ENCODE peak calls at places on chromosomes 12 and 14, in ten cellular contexts. One of them, this sample, is unnamed.
A peak's percentile ranks its signal among the peaks of the same experiment; 100 is the strongest.

GRCh38 chr12:109503611-109504010 is 26.2 kb downstream of the UBE3B start:
- DNase-seq in HAP-1: peak; percentile 32
- DNase-seq in upper lobe of right lung: no peak
- DNase-seq in lower lobe of right lung: no peak
- DNase-seq in gastrocnemius medialis: no peak
- DNase-seq in tibial nerve: no peak
- DNase-seq in ascending aorta: no peak
- DNase-seq in left ventricle myocardium inferior: no peak
- DNase-seq in right cardiac atrium: no peak
- DNase-seq in CD8-positive, alpha-beta memory T cell: no peak
- DNase-seq in this sample: peak; percentile 76

GRCh38 chr12:6204533-6205143 is 4.4 kb downstream of the CD9 start:
- DNase-seq in HAP-1: peak; percentile 59
- DNase-seq in upper lobe of right lung: no peak
- DNase-seq in lower lobe of right lung: no peak
- DNase-seq in gastrocnemius medialis: no peak
- DNase-seq in tibial nerve: no peak
- DNase-seq in ascending aorta: no peak
- DNase-seq in left ventricle myocardium inferior: no peak
- DNase-seq in right cardiac atrium: peak; percentile 54
- DNase-seq in CD8-positive, alpha-beta memory T cell: no peak
- DNase-seq in this sample: peak; percentile 28

GRCh38 chr12:18323159-18323558 is 61.8 kb downstream of the PIK3C2G start:
- DNase-seq in HAP-1: no peak
- DNase-seq in upper lobe of right lung: no peak
- DNase-seq in lower lobe of right lung: no peak
- DNase-seq in gastrocnemius medialis: no peak
- DNase-seq in tibial nerve: no peak
- DNase-seq in ascending aorta: no peak
- DNase-seq in left ventricle myocardium inferior: no peak
- DNase-seq in right cardiac atrium: no peak
- DNase-seq in CD8-positive, alpha-beta memory T cell: no peak
- DNase-seq in this sample: no peak

GRCh38 chr14:73364559-73364958 is 93.8 kb downstream of the NUMB start:
- DNase-seq in HAP-1: no peak
- DNase-seq in upper lobe of right lung: no peak
- DNase-seq in lower lobe of right lung: no peak
- DNase-seq in gastrocnemius medialis: no peak
- DNase-seq in tibial nerve: no peak
- DNase-seq in ascending aorta: no peak
- DNase-seq in left ventricle myocardium inferior: no peak
- DNase-seq in right cardiac atrium: no peak
- DNase-seq in CD8-positive, alpha-beta memory T cell: no peak
- DNase-seq in this sample: no peak

GRCh38 chr12:85695316-85695715 is 140.9 kb downstream of the RASSF9 start:
- DNase-seq in HAP-1: no peak
- DNase-seq in upper lobe of right lung: no peak
- DNase-seq in lower lobe of right lung: no peak
- DNase-seq in gastrocnemius medialis: no peak
- DNase-seq in tibial nerve: no peak
- DNase-seq in ascending aorta: no peak
- DNase-seq in left ventricle myocardium inferior: no peak
- DNase-seq in right cardiac atrium: no peak
- DNase-seq in CD8-positive, alpha-beta memory T cell: no peak
- DNase-seq in this sample: no peak

GRCh38 chr12:129531004-129531403 is 372.8 kb downstream of the TMEM132D start:
- DNase-seq in HAP-1: no peak
- DNase-seq in upper lobe of right lung: no peak
- DNase-seq in lower lobe of right lung: no peak
- DNase-seq in gastrocnemius medialis: no peak
- DNase-seq in tibial nerve: no peak
- DNase-seq in ascending aorta: no peak
- DNase-seq in left ventricle myocardium inferior: no peak
- DNase-seq in right cardiac atrium: no peak
- DNase-seq in CD8-positive, alpha-beta memory T cell: no peak
- DNase-seq in this sample: peak; percentile 86

GRCh38 chr14:60734465-60735242 is at the start of gene MNAT1:
- DNase-seq in HAP-1: peak; percentile 87
- DNase-seq in upper lobe of right lung: peak; percentile 88
- DNase-seq in lower lobe of right lung: peak; percentile 79
- DNase-seq in gastrocnemius medialis: peak; percentile 77
- DNase-seq in tibial nerve: peak; percentile 62
- DNase-seq in ascending aorta: no peak
- DNase-seq in left ventricle myocardium inferior: peak; percentile 62
- DNase-seq in right cardiac atrium: peak; percentile 88
- DNase-seq in CD8-positive, alpha-beta memory T cell: peak; percentile 84
- DNase-seq in this sample: peak; percentile 89

GRCh38 chr14:75452900-75453816 is 25.3 kb downstream of the JDP2 start:
- DNase-seq in HAP-1: peak; percentile 79
- DNase-seq in upper lobe of right lung: peak; percentile 77
- DNase-seq in lower lobe of right lung: peak; percentile 71
- DNase-seq in gastrocnemius medialis: peak; percentile 65
- DNase-seq in tibial nerve: peak; percentile 39
- DNase-seq in ascending aorta: no peak
- DNase-seq in left ventricle myocardium inferior: peak; percentile 64
- DNase-seq in right cardiac atrium: peak; percentile 91
- DNase-seq in CD8-positive, alpha-beta memory T cell: no peak
- DNase-seq in this sample: peak; percentile 88

GRCh38 chr12:26431211-26431610 is 235.8 kb downstream of the SSPN start:
- DNase-seq in HAP-1: no peak
- DNase-seq in upper lobe of right lung: no peak
- DNase-seq in lower lobe of right lung: no peak
- DNase-seq in gastrocnemius medialis: no peak
- DNase-seq in tibial nerve: no peak
- DNase-seq in ascending aorta: no peak
- DNase-seq in left ventricle myocardium inferior: no peak
- DNase-seq in right cardiac atrium: no peak
- DNase-seq in CD8-positive, alpha-beta memory T cell: no peak
- DNase-seq in this sample: peak; percentile 75

GRCh38 chr14:53368714-53369191 is 215.6 kb upstream of the DDHD1 start:
- DNase-seq in HAP-1: no peak
- DNase-seq in upper lobe of right lung: no peak
- DNase-seq in lower lobe of right lung: no peak
- DNase-seq in gastrocnemius medialis: no peak
- DNase-seq in tibial nerve: no peak
- DNase-seq in ascending aorta: no peak
- DNase-seq in left ventricle myocardium inferior: no peak
- DNase-seq in right cardiac atrium: no peak
- DNase-seq in CD8-positive, alpha-beta memory T cell: no peak
- DNase-seq in this sample: no peak

GRCh38 chr14:43790681-43791080 is 716.4 kb downstream of the FSCB start:
- DNase-seq in HAP-1: no peak
- DNase-seq in upper lobe of right lung: no peak
- DNase-seq in lower lobe of right lung: no peak
- DNase-seq in gastrocnemius medialis: no peak
- DNase-seq in tibial nerve: no peak
- DNase-seq in ascending aorta: no peak
- DNase-seq in left ventricle myocardium inferior: no peak
- DNase-seq in right cardiac atrium: no peak
- DNase-seq in CD8-positive, alpha-beta memory T cell: no peak
- DNase-seq in this sample: no peak

GRCh38 chr14:58808828-58809227 is 171.1 kb downstream of the DACT1 start:
- DNase-seq in HAP-1: no peak
- DNase-seq in upper lobe of right lung: no peak
- DNase-seq in lower lobe of right lung: no peak
- DNase-seq in gastrocnemius medialis: no peak
- DNase-seq in tibial nerve: peak; percentile 44
- DNase-seq in ascending aorta: no peak
- DNase-seq in left ventricle myocardium inferior: no peak
- DNase-seq in right cardiac atrium: no peak
- DNase-seq in CD8-positive, alpha-beta memory T cell: no peak
- DNase-seq in this sample: peak; percentile 27

GRCh38 chr12:3628629-3629028 is 124.3 kb downstream of the CRACR2A start:
- DNase-seq in HAP-1: no peak
- DNase-seq in upper lobe of right lung: no peak
- DNase-seq in lower lobe of right lung: no peak
- DNase-seq in gastrocnemius medialis: no peak
- DNase-seq in tibial nerve: no peak
- DNase-seq in ascending aorta: no peak
- DNase-seq in left ventricle myocardium inferior: no peak
- DNase-seq in right cardiac atrium: no peak
- DNase-seq in CD8-positive, alpha-beta memory T cell: no peak
- DNase-seq in this sample: no peak

GRCh38 chr12:26571539-26571938 is 261.5 kb downstream of the ITPR2 start:
- DNase-seq in HAP-1: no peak
- DNase-seq in upper lobe of right lung: no peak
- DNase-seq in lower lobe of right lung: no peak
- DNase-seq in gastrocnemius medialis: no peak
- DNase-seq in tibial nerve: no peak
- DNase-seq in ascending aorta: no peak
- DNase-seq in left ventricle myocardium inferior: no peak
- DNase-seq in right cardiac atrium: no peak
- DNase-seq in CD8-positive, alpha-beta memory T cell: no peak
- DNase-seq in this sample: no peak

GRCh38 chr12:40105265-40105514 is 691 bp downstream of the SLC2A13 start:
- DNase-seq in HAP-1: no peak
- DNase-seq in upper lobe of right lung: no peak
- DNase-seq in lower lobe of right lung: peak; percentile 77
- DNase-seq in gastrocnemius medialis: no peak
- DNase-seq in tibial nerve: peak; percentile 16
- DNase-seq in ascending aorta: no peak
- DNase-seq in left ventricle myocardium inferior: peak; percentile 61
- DNase-seq in right cardiac atrium: no peak
- DNase-seq in CD8-positive, alpha-beta memory T cell: no peak
- DNase-seq in this sample: no peak

GRCh38 chr14:94113908-94114588 is 3.5 kb downstream of the IFI27 start:
- DNase-seq in HAP-1: no peak
- DNase-seq in upper lobe of right lung: no peak
- DNase-seq in lower lobe of right lung: no peak
- DNase-seq in gastrocnemius medialis: no peak
- DNase-seq in tibial nerve: no peak
- DNase-seq in ascending aorta: no peak
- DNase-seq in left ventricle myocardium inferior: no peak
- DNase-seq in right cardiac atrium: no peak
- DNase-seq in CD8-positive, alpha-beta memory T cell: no peak
- DNase-seq in this sample: no peak

GRCh38 chr14:94113490-94113889 is 3.0 kb downstream of the IFI27 start:
- DNase-seq in HAP-1: no peak
- DNase-seq in upper lobe of right lung: no peak
- DNase-seq in lower lobe of right lung: no peak
- DNase-seq in gastrocnemius medialis: no peak
- DNase-seq in tibial nerve: peak; percentile 25
- DNase-seq in ascending aorta: no peak
- DNase-seq in left ventricle myocardium inferior: peak; percentile 63
- DNase-seq in right cardiac atrium: peak; percentile 69
- DNase-seq in CD8-positive, alpha-beta memory T cell: no peak
- DNase-seq in this sample: no peak

GRCh38 chr14:94113073-94113472 is 2.5 kb downstream of the IFI27 start:
- DNase-seq in HAP-1: no peak
- DNase-seq in upper lobe of right lung: no peak
- DNase-seq in lower lobe of right lung: no peak
- DNase-seq in gastrocnemius medialis: no peak
- DNase-seq in tibial nerve: no peak
- DNase-seq in ascending aorta: no peak
- DNase-seq in left ventricle myocardium inferior: no peak
- DNase-seq in right cardiac atrium: no peak
- DNase-seq in CD8-positive, alpha-beta memory T cell: no peak
- DNase-seq in this sample: no peak

GRCh38 chr14:94111276-94112095 is 950 bp downstream of the IFI27 start:
- DNase-seq in HAP-1: no peak
- DNase-seq in upper lobe of right lung: no peak
- DNase-seq in lower lobe of right lung: no peak
- DNase-seq in gastrocnemius medialis: no peak
- DNase-seq in tibial nerve: no peak
- DNase-seq in ascending aorta: no peak
- DNase-seq in left ventricle myocardium inferior: no peak
- DNase-seq in right cardiac atrium: peak; percentile 73
- DNase-seq in CD8-positive, alpha-beta memory T cell: no peak
- DNase-seq in this sample: no peak

DNA sequence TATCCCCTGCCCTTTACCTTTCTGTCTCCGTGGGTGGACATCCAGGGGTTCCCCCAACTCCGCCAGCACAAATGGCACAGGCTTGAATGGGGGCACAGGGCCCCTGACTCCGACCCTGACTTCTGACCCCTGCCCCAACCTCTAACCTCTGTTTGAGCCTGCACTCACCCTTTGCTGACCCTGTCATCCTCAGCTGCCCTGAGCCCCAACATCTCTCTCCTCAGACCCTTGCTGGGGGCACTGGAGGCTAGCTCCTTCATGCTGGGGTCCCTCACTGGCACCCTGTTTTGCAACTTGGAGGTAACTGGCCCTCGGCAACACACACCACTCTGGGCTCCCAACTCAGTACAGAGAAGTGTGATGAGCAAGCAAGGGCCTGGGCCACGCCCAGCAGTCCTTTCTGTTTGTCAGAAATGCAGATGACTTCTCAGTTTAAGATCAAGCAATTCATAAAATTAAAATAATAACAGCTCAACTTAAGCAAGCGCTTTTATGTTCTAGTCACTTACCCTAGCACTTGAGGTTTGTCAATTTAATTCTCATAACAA is 2.1 kb downstream of the IFI27 start:
- DNase-seq in HAP-1: peak; percentile 33
- DNase-seq in upper lobe of right lung: no peak
- DNase-seq in lower lobe of right lung: no peak
- DNase-seq in gastrocnemius medialis: no peak
- DNase-seq in tibial nerve: no peak
- DNase-seq in ascending aorta: no peak
- DNase-seq in left ventricle myocardium inferior: no peak
- DNase-seq in right cardiac atrium: no peak
- DNase-seq in CD8-positive, alpha-beta memory T cell: no peak
- DNase-seq in this sample: no peak
- H3K4me1 ChIP-seq in HAP-1: peaks cover 11% of the 10 kb centered on the region
- H3K4me1 ChIP-seq in upper lobe of right lung: peaks cover 11% of the 10 kb centered on the region
- H3K4me1 ChIP-seq in lower lobe of right lung: peaks cover 16% of the 10 kb centered on the region
- H3K4me1 ChIP-seq in gastrocnemius medialis: no peaks in the 10 kb centered on the region
- H3K4me1 ChIP-seq in tibial nerve: peaks cover 12% of the 10 kb centered on the region
- H3K4me1 ChIP-seq in ascending aorta: no peaks in the 10 kb centered on the region
- H3K4me1 ChIP-seq in left ventricle myocardium inferior: peaks cover 55% of the 10 kb centered on the region
- H3K4me1 ChIP-seq in right cardiac atrium: peaks cover 18% of the 10 kb centered on the region
- H3K4me1 ChIP-seq in CD8-positive, alpha-beta memory T cell: no peaks in the 10 kb centered on the region
- H3K4me1 ChIP-seq in this sample: no peaks in the 10 kb centered on the region

GRCh38 chr14:95703341-95703740 is 10.6 kb downstream of the TCL1A start:
- DNase-seq in HAP-1: no peak
- DNase-seq in upper lobe of right lung: no peak
- DNase-seq in lower lobe of right lung: no peak
- DNase-seq in gastrocnemius medialis: no peak
- DNase-seq in tibial nerve: no peak
- DNase-seq in ascending aorta: no peak
- DNase-seq in left ventricle myocardium inferior: no peak
- DNase-seq in right cardiac atrium: no peak
- DNase-seq in CD8-positive, alpha-beta memory T cell: no peak
- DNase-seq in this sample: no peak
- H3K27me3 ChIP-seq in HAP-1: peaks cover 11% of the 10 kb centered on the region
- H3K27me3 ChIP-seq in upper lobe of right lung: peaks cover 22% of the 10 kb centered on the region
- H3K27me3 ChIP-seq in lower lobe of right lung: peaks cover 16% of the 10 kb centered on the region
- H3K27me3 ChIP-seq in gastrocnemius medialis: peaks cover 3% of the 10 kb centered on the region
- H3K27me3 ChIP-seq in tibial nerve: no peaks in the 10 kb centered on the region
- H3K27me3 ChIP-seq in ascending aorta: no peaks in the 10 kb centered on the region
- H3K27me3 ChIP-seq in left ventricle myocardium inferior: peaks cover 90% of the 10 kb centered on the region
- H3K27me3 ChIP-seq in right cardiac atrium: no peaks in the 10 kb centered on the region
- H3K27me3 ChIP-seq in CD8-positive, alpha-beta memory T cell: no peaks in the 10 kb centered on the region
- H3K27me3 ChIP-seq in this sample: peaks cover 7% of the 10 kb centered on the region

GRCh38 chr14:81298122-81298521 is 77.4 kb upstream of the GTF2A1 start:
- DNase-seq in HAP-1: no peak
- DNase-seq in upper lobe of right lung: no peak
- DNase-seq in lower lobe of right lung: no peak
- DNase-seq in gastrocnemius medialis: no peak
- DNase-seq in tibial nerve: no peak
- DNase-seq in ascending aorta: no peak
- DNase-seq in left ventricle myocardium inferior: no peak
- DNase-seq in right cardiac atrium: no peak
- DNase-seq in CD8-positive, alpha-beta memory T cell: no peak
- DNase-seq in this sample: no peak
- H3K4me1 ChIP-seq in HAP-1: no peaks in the 10 kb centered on the region
- H3K4me1 ChIP-seq in upper lobe of right lung: peaks cover 13% of the 10 kb centered on the region
- H3K4me1 ChIP-seq in lower lobe of right lung: peaks cover 9% of the 10 kb centered on the region
- H3K4me1 ChIP-seq in gastrocnemius medialis: peaks cover 52% of the 10 kb centered on the region
- H3K4me1 ChIP-seq in tibial nerve: no peaks in the 10 kb centered on the region
- H3K4me1 ChIP-seq in ascending aorta: no peaks in the 10 kb centered on the region
- H3K4me1 ChIP-seq in left ventricle myocardium inferior: no peaks in the 10 kb centered on the region
- H3K4me1 ChIP-seq in right cardiac atrium: no peaks in the 10 kb centered on the region
- H3K4me1 ChIP-seq in CD8-positive, alpha-beta memory T cell: no peaks in the 10 kb centered on the region
- H3K4me1 ChIP-seq in this sample: peaks cover 4% of the 10 kb centered on the region

GRCh38 chr12:53502331-53502730 is 1.2 kb downstream of the TARBP2 start:
- DNase-seq in HAP-1: no peak
- DNase-seq in upper lobe of right lung: peak; percentile 46
- DNase-seq in lower lobe of right lung: no peak
- DNase-seq in gastrocnemius medialis: no peak
- DNase-seq in tibial nerve: no peak
- DNase-seq in ascending aorta: no peak
- DNase-seq in left ventricle myocardium inferior: no peak
- DNase-seq in right cardiac atrium: peak; percentile 74
- DNase-seq in CD8-positive, alpha-beta memory T cell: no peak
- DNase-seq in this sample: no peak
- H3K27me3 ChIP-seq in HAP-1: no peaks in the 10 kb centered on the region
- H3K27me3 ChIP-seq in upper lobe of right lung: no peaks in the 10 kb centered on the region
- H3K27me3 ChIP-seq in lower lobe of right lung: no peaks in the 10 kb centered on the region
- H3K27me3 ChIP-seq in gastrocnemius medialis: no peaks in the 10 kb centered on the region
- H3K27me3 ChIP-seq in tibial nerve: no peaks in the 10 kb centered on the region
- H3K27me3 ChIP-seq in ascending aorta: no peaks in the 10 kb centered on the region
- H3K27me3 ChIP-seq in left ventricle myocardium inferior: no peaks in the 10 kb centered on the region
- H3K27me3 ChIP-seq in right cardiac atrium: no peaks in the 10 kb centered on the region
- H3K27me3 ChIP-seq in CD8-positive, alpha-beta memory T cell: no peaks in the 10 kb centered on the region
- H3K27me3 ChIP-seq in this sample: no peaks in the 10 kb centered on the region

This sample was measured in SJCRH30.